ENCODE peak calls at places on chromosomes 11 and 22, in ten cellular contexts. K, U, Q, V, O, N, P, H, Z and W are unnamed samples.

GRCh38 chr11:61325649-61326414 is 7.1 kb downstream of the DDB1 start:
- DNase-seq in U (no peak), K (no peak), N (no peak), P (no peak), O (no peak), Z (no peak), H (no peak), Q (no peak), V (no peak), W (no peak)

GRCh38 chr11:112285918-112286317 is 25.3 kb upstream of the PLET1 start:
- DNase-seq in Z (no peak), O (no peak), Q (no peak), K (no peak), V (no peak), H (no peak), U (no peak), N (no peak), P (no peak), W (no peak)

GRCh38 chr11:63882555-63883242 is 34.3 kb downstream of the RCOR2 start:
- DNase-seq in V (no peak), N (no peak), Z (no peak), H (no peak), U (no peak), K (no peak), P (no peak), Q (no peak), O (no peak), W (no peak)

GRCh38 chr11:76781046-76781801 is 1.9 kb upstream of the TSKU start:
- DNase-seq in N (no peak), V (no peak), H (no peak), Z (no peak), Q (peak), P (no peak), K (no peak), U (no peak), O (no peak), W (no peak)

GRCh38 chr11:84476581-84476980 is 1150.6 kb downstream of the DLG2 start:
- DNase-seq in U (no peak), Z (no peak), O (no peak), V (no peak), N (no peak), P (no peak), H (no peak), Q (peak), K (no peak), W (no peak)

GRCh38 chr11:77732143-77732542 is 88.4 kb downstream of the RSF1 start:
- DNase-seq in K (no peak), V (no peak), O (no peak), H (no peak), U (no peak), Z (no peak), Q (no peak), N (no peak), P (no peak), W (no peak)

GRCh38 chr11:95262994-95263764 is 32.2 kb upstream of the SESN3 start:
- DNase-seq in K (no peak), Q (no peak), U (no peak), P (no peak), Z (no peak), H (peak), V (no peak), O (no peak), N (no peak), W (no peak)

GRCh38 chr11:1122356-1123002 is 35.3 kb upstream of the MUC5AC start:
- DNase-seq in K (no peak), Z (no peak), O (no peak), U (no peak), N (no peak), V (peak), P (no peak), H (no peak), Q (no peak), W (no peak)

GRCh38 chr11:1072821-1073231 is 1.8 kb upstream of the MUC2 start:
- DNase-seq in O (no peak), H (no peak), Q (no peak), P (no peak), Z (no peak), U (no peak), N (no peak), V (peak), K (no peak), W (no peak)

GRCh38 chr22:21014202-21015050 is 539 bp upstream of the P2RX6 start:
- DNase-seq in K (peak), V (peak), Z (peak), P (peak), N (peak), U (peak), O (peak), Q (peak), H (peak), W (peak)

GRCh38 chr11:120167659-120168058 is 29.7 kb upstream of the TRIM29 start:
- DNase-seq in K (no peak), O (no peak), Z (no peak), H (no peak), U (no peak), P (no peak), V (no peak), N (no peak), Q (no peak), W (no peak)

GRCh38 chr11:115334932-115335788 is 169.1 kb downstream of the CADM1 start:
- DNase-seq in K (no peak), Q (peak), N (no peak), H (no peak), V (no peak), O (no peak), P (no peak), Z (peak), U (no peak), W (no peak)

GRCh38 chr22:30386960-30387848 is at the start of gene RNF215:
- DNase-seq in P (peak), K (no peak), H (peak), Q (peak), V (peak), Z (peak), N (peak), U (peak), O (peak), W (peak)

GRCh38 chr11:94832604-94833238 is 64.6 kb downstream of the AMOTL1 start:
- DNase-seq in K (no peak), V (no peak), H (no peak), Z (no peak), U (no peak), P (no peak), O (no peak), Q (no peak), N (no peak), W (no peak)

GRCh38 chr11:94877446-94878200 is 95.7 kb downstream of the CWC15 start:
- DNase-seq in Z (no peak), N (no peak), P (no peak), H (no peak), V (no peak), O (no peak), K (no peak), Q (no peak), U (no peak), W (no peak)

GRCh38 chr11:44967930-44968496 is 17.3 kb upstream of the TP53I11 start:
- DNase-seq in U (no peak), N (no peak), O (no peak), V (no peak), K (no peak), Z (peak), H (no peak), Q (no peak), P (no peak), W (no peak)

GRCh38 chr11:71246559-71246958 is 5.8 kb downstream of the SHANK2 start:
- DNase-seq in H (no peak), U (no peak), Q (no peak), N (no peak), O (no peak), Z (peak), K (no peak), P (no peak), V (no peak), W (no peak)

GRCh38 chr11:94134651-94135512 is 6.2 kb downstream of the PANX1 start:
- DNase-seq in U (no peak), V (peak), O (peak), H (no peak), N (no peak), K (no peak), Q (peak), Z (no peak), P (no peak), W (peak)

GRCh38 chr11:129846508-129847335 is 31.1 kb downstream of the TMEM45B start:
- DNase-seq in V (no peak), P (no peak), K (peak), Q (peak), N (no peak), U (no peak), O (no peak), H (no peak), Z (no peak), W (no peak)

GRCh38 chr11:12120031-12121008 is 9.9 kb downstream of the MICAL2 start:
- DNase-seq in H (no peak), Z (peak), P (no peak), V (no peak), Q (no peak), O (no peak), N (no peak), K (no peak), U (no peak), W (no peak)